ENCODE peak calls at places on chromosomes 11 and 22, in four cellular contexts. U is HepG2, R is A549, Z is SK-N-SH. M is an unnamed sample.

GRCh38 chr11:114036958-114037357 is 22.6 kb upstream of the ZBTB16 start:
- DNase-seq in Z (no peak), R (no peak), U (no peak), M (no peak)

GRCh38 chr11:102599642-102600261 is 25.4 kb downstream of the MMP20 start:
- DNase-seq in R (peak), Z (no peak), U (peak), M (no peak)

GRCh38 chr11:134845474-134846435 is 433.7 kb upstream of the B3GAT1 start:
- DNase-seq in Z (no peak), U (no peak), R (no peak), M (no peak)

GRCh38 chr11:17762309-17762974 is 27.9 kb downstream of the KCNC1 start:
- DNase-seq in U (no peak), Z (no peak), R (no peak), M (peak)

GRCh38 chr11:66335531-66336233 is 552 bp downstream of the RIN1 start:
- DNase-seq in U (no peak), Z (peak), R (no peak), M (no peak)

GRCh38 chr11:14812776-14813175 is 79.3 kb downstream of the CYP2R1 start:
- DNase-seq in Z (no peak), R (no peak), U (no peak), M (no peak)

GRCh38 chr11:18490736-18491485 is 35.3 kb downstream of the LDHAL6A start:
- DNase-seq in R (no peak), U (no peak), Z (no peak), M (no peak)

GRCh38 chr11:74004694-74005615 is 3.9 kb downstream of the UCP3 start:
- DNase-seq in R (no peak), Z (no peak), U (no peak), M (no peak)

GRCh38 chr11:102467080-102467708 is 14.6 kb upstream of the TMEM123 start:
- DNase-seq in Z (no peak), U (no peak), R (no peak), M (no peak)

GRCh38 chr22:23685205-23685784 is 5.5 kb upstream of the RGL4 start:
- DNase-seq in R (no peak), U (no peak), Z (no peak), M (no peak)

GRCh38 chr11:33893711-33894401 is 2.0 kb upstream of the LMO2 start:
- DNase-seq in Z (no peak), U (no peak), R (no peak), M (peak)
- TF ChIP-seq PBX3 in Z (no peak), U (no peak), R (no peak), M (no peak)

DNA sequence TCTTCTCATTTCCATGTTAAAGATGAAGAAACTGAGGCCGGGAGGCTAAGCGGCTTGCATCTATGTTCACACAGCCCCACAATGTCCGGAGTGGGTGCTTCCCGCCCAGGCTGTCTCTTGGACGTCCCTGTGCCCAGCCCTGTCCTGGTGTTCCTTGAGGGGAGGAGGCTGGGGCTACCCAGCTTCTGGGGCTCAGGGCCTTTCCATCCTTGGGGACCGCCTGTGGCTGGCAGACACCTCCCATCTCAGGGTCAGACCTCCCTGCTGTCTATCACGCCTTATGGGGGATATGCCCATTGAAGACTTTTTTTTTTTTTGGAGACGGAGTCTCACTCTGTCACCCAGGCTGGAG is 95.5 kb downstream of the WNT7B start:
- DNase-seq in R (no peak), Z (no peak), U (no peak), M (no peak)
- TF ChIP-seq PBX3 in R (no peak), Z (no peak), U (no peak), M (no peak)

DNA sequence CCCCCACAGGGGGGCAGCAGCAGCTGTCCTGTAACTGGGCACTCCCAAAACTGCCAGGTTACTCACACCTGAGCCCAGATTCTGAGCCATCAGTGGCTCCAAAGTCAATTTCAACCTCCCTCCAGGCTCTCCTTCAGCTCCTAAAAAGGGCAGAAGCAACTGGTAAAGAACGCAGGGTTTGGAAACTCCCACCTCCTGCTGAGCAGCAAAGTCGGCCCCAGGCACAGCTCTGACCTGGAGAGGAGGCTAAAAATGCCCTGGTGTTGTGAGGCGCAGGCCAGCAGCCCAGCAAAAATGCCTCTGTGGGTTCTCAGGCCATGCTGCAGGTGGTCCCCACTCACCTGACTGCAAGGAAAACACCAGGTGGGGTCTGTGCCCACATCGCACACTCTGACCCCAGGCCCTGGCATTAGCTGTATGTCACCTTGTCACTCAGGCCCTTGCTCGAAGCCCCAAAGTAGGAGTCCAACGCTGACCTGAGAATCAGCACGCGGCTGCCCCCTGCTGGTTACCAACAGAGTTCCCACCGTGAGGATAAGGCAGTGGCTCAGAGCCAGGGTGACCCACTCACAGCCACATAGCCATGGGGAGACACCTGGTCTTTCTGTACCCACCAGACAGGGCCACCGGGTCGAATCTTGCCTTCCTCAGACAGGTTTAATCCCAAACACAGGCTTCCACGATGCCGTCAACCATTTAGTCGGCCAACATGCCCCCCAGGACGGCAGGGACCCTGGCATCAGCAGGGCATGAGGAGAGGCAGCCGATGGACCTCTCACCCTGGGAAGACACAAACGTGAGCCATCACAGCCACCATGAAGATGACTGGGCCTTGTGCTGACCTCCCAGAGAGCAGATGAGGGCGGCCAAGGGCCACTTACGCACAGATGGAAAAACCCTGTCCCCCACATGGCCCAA is 11.1 kb downstream of the POLR3H start:
- DNase-seq in Z (peak), R (peak), U (peak), M (no peak)
- TF ChIP-seq PBX3 in Z (no peak), R (no peak), U (no peak), M (peak)

DNA sequence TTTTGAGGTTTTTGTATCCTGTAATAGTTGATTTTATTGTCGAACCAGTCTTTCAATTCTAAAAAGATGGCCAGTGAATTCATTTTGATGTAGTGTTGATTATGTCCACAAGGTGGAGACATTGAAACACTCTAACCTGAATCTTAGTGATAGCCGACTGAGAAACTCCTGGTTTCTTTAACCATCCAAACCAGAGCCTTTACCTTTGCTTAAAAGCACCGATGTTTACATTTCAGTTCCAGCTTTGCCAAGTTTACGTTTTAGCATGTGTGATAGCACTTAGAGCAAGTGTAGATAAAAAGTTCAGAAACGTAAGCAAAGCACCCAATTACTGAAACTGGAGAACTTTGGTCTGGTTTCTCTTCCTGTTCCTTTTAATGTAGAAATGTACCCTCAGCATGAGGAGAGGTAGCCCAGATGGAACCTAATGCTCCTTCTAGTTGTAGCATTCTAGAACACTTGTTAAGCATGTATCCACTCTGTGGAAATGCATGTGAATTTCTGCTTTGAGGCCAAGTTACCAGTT is 208.7 kb downstream of the DBX1 start:
- DNase-seq in R (peak), Z (peak), U (peak), M (peak)
- TF ChIP-seq PBX3 in R (no peak), Z (no peak), U (no peak), M (no peak)

GRCh38 chr11:70834984-70835560 is 417.3 kb downstream of the SHANK2 start:
- DNase-seq in Z (no peak), R (no peak), U (no peak), M (no peak)

GRCh38 chr11:70833011-70833410 is 419.4 kb downstream of the SHANK2 start:
- DNase-seq in R (no peak), U (no peak), Z (no peak), M (no peak)

GRCh38 chr11:70836071-70836470 is 416.3 kb downstream of the SHANK2 start:
- DNase-seq in U (no peak), Z (no peak), R (no peak), M (no peak)

GRCh38 chr11:70834277-70834940 is 418.0 kb downstream of the SHANK2 start:
- DNase-seq in U (no peak), Z (no peak), R (no peak), M (no peak)

GRCh38 chr11:70833554-70833953 is 418.8 kb downstream of the SHANK2 start:
- DNase-seq in U (no peak), R (no peak), Z (no peak), M (no peak)
- TF ChIP-seq PBX3 in U (no peak), R (no peak), Z (no peak), M (no peak)

GRCh38 chr11:121105063-121105480 is 4.0 kb downstream of the TECTA start:
- DNase-seq in U (no peak), R (no peak), Z (no peak), M (no peak)
- TF ChIP-seq PBX3 in U (no peak), R (no peak), Z (no peak), M (no peak)

DNA sequence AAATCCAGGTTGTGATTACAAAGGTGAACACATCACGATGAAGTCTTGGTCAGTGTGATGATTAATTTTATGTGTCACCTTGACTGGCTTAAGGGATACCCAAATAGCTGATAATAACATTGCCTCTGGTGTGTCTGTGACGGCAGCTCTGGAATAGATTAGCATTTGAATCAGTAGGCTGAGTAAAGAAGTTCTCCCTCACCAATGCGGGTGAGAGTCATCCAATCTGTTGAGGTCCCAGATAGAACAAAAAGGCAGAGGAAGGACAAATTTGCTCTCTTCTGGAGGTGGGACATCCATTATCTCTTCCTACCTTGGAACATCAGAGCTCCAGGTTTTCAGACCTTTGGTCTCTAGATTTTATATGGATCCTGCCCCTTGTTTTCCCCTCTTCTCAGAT is 856.2 kb upstream of the CCDC90B start:
- DNase-seq in R (no peak), Z (no peak), U (no peak), M (no peak)
- TF ChIP-seq PBX3 in R (no peak), Z (no peak), U (no peak), M (no peak)

GRCh38 chr11:8701891-8702597 is 19.5 kb downstream of the RPL27A start:
- DNase-seq in R (no peak), Z (no peak), U (no peak), M (no peak)

GRCh38 chr11:8707541-8708270 is 25.1 kb downstream of the RPL27A start:
- DNase-seq in U (no peak), R (no peak), Z (no peak), M (no peak)

GRCh38 chr11:8702598-8702915 is 20.0 kb downstream of the RPL27A start:
- DNase-seq in U (no peak), Z (no peak), R (no peak), M (no peak)

GRCh38 chr11:8706673-8707432 is 24.3 kb downstream of the RPL27A start:
- DNase-seq in R (no peak), U (no peak), Z (no peak), M (no peak)

GRCh38 chr11:8705171-8705570 is 22.6 kb downstream of the RPL27A start:
- DNase-seq in U (no peak), Z (no peak), R (no peak), M (no peak)
- TF ChIP-seq PBX3 in U (no peak), Z (no peak), R (no peak), M (no peak)

GRCh38 chr22:36445158-36445668 is 36.2 kb downstream of the TXN2 start:
- DNase-seq in U (peak), R (no peak), Z (no peak), M (no peak)
- TF ChIP-seq PBX3 in U (no peak), R (no peak), Z (peak), M (no peak)

DNA sequence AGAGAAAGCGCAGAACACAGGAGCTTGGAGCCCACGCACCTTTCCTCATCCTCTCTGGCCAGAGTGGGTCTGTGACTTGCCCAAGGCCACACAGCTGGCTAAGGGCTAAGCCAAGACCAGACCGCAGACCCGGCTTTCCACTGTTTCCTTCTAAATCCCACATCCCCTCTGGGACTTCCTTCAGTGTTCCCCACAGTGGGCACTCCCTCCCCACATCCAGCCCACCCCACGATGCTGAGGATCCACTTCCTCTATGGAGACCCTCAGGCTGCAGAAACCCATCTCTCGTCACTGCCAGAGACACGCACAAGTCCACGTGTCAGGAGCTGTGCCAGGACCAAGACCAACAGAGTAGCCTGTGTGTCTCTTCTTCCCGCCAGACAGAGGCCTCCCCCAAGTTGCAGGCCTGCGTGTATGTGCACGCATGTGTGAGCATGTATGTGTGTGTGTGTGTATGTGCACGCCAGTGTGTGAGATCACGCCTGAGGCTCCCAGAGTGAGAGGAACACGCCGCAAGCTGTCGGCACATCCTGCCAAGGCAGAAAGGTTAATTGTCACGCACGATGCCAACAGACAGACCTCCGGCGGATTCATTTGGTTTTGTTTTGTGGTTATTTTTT is 21.6 kb downstream of the PDGFB start:
- DNase-seq in U (no peak), R (no peak), Z (no peak), M (no peak)
- TF ChIP-seq PBX3 in U (no peak), R (no peak), Z (no peak), M (no peak)

M was measured in GM12878.